ENCODE peak calls at places on chromosomes 12 and 14, in six cellular contexts. R is GM12891, U is GM12878, M is HepG2, Z is H1, N is K562. X is an unnamed sample.

GRCh38 chr12:77387214-77387613 is 321.8 kb upstream of the E2F7 start:
- DNase-seq in R (no peak), U (no peak), M (no peak), Z (no peak), N (no peak), X (no peak)

GRCh38 chr12:123410041-123410412 is 26.1 kb downstream of the KMT5A start:
- DNase-seq in R (no peak), U (no peak), M (no peak), Z (no peak), N (no peak), X (no peak)

GRCh38 chr12:48980389-48980952 is 2.3 kb downstream of the WNT1 start:
- DNase-seq in R (no peak), U (no peak), M (no peak), Z (no peak), N (no peak), X (no peak)

GRCh38 chr14:75520852-75521251 is 1.4 kb upstream of the BATF start:
- DNase-seq in R (no peak), U (no peak), M (no peak), Z (no peak), N (no peak), X (no peak)

GRCh38 chr12:120583478-120584030 is 2.4 kb upstream of the POP5 start:
- DNase-seq in R (peak; percentile 50), U (no peak), M (peak; percentile 54), Z (peak; percentile 38), N (peak; percentile 87), X (peak; percentile 53)

GRCh38 chr14:93648440-93649168 is 139.7 kb downstream of the PRIMA1 start:
- DNase-seq in R (no peak), U (no peak), M (peak; percentile 28), Z (no peak), N (peak; percentile 8), X (no peak)

GRCh38 chr12:82874935-82875334 is 188.2 kb downstream of the TMTC2 start:
- DNase-seq in R (no peak), U (no peak), M (no peak), Z (no peak), N (no peak), X (no peak)

GRCh38 chr14:67599698-67600561 is at the start of gene PIGH:
- DNase-seq in R (peak; percentile 90), U (peak; percentile 56), M (peak; percentile 83), Z (peak; percentile 46), N (peak; percentile 92), X (peak; percentile 92)

GRCh38 chr14:102937331-102938175 is 15.1 kb downstream of the AMN start:
- DNase-seq in R (no peak), U (no peak), M (no peak), Z (no peak), N (no peak), X (no peak)

GRCh38 chr14:97468220-97468619 is 671.0 kb downstream of the VRK1 start:
- DNase-seq in R (no peak), U (no peak), M (no peak), Z (no peak), N (no peak), X (no peak)

GRCh38 chr12:124264879-124265278 is 30.0 kb upstream of the RFLNA start:
- DNase-seq in R (no peak), U (no peak), M (no peak), Z (no peak), N (no peak), X (no peak)

GRCh38 chr14:52458721-52459085 is 93.6 kb downstream of the TXNDC16 start:
- DNase-seq in R (no peak), U (no peak), M (no peak), Z (no peak), N (no peak), X (no peak)

GRCh38 chr12:64528616-64529015 is 76.7 kb downstream of the TBK1 start:
- DNase-seq in R (no peak), U (no peak), M (no peak), Z (no peak), N (no peak), X (no peak)

DNA sequence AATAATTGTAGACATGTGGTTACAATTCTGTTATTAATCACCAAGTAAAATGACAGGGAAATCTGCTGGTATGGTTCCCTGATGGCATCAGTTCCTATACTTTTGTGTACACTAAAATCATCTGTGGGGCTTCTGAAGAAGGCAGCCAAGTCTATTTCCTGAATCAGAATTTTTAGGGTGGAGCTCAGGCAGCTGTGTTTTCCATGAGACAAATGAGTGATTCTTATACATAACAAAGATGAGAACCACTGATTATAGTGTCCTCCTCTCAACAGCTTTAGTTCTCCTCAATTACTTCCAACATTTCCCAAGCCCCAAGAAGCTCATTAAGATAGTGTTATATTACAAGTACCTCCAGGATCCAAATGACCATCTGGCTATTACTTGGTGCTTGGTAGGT is 64.5 kb upstream of the USP44 start:
- DNase-seq in R (no peak), U (no peak), M (no peak), Z (no peak), N (no peak), X (no peak)
- TF ChIP-seq TAF1 in R (no peak), U (no peak), M (no peak), Z (no peak), N (no peak), X (no peak)

DNA sequence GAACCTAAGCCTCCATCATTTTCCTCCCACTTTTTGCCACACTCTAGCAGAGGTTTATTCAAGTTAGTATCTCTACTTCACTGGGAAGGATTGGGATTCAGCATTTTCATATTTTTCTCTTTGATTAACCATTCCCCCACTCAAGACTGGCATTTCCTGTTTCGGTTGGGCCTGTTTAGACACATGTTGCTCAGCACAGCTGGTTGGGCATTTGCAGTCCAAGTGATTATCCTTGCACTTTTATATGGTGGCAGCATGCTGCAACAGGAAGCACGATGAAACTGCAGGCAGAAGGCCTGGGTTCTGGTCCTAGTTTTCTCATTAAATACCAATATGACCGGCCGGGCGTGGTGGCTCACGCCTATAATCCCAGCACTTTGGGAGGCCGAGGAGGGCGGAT is 182.9 kb upstream of the GRIN2B start:
- DNase-seq in R (no peak), U (no peak), M (no peak), Z (no peak), N (no peak), X (no peak)
- TF ChIP-seq POLR2AphosphoS5 in R (no peak), U (no peak), M (no peak), Z (no peak), N (no peak), X (no peak)

GRCh38 chr14:104226421-104227385 is 88.3 kb downstream of the KIF26A start:
- DNase-seq in R (no peak), U (no peak), M (no peak), Z (no peak), N (no peak), X (no peak)

GRCh38 chr14:104223101-104223809 is 84.9 kb downstream of the KIF26A start:
- DNase-seq in R (no peak), U (no peak), M (no peak), Z (no peak), N (peak; percentile 63), X (no peak)

GRCh38 chr14:104222396-104223036 is 84.1 kb downstream of the KIF26A start:
- DNase-seq in R (no peak), U (no peak), M (no peak), Z (no peak), N (no peak), X (no peak)

GRCh38 chr14:104223810-104224515 is 85.6 kb downstream of the KIF26A start:
- DNase-seq in R (no peak), U (no peak), M (no peak), Z (no peak), N (no peak), X (no peak)

DNA sequence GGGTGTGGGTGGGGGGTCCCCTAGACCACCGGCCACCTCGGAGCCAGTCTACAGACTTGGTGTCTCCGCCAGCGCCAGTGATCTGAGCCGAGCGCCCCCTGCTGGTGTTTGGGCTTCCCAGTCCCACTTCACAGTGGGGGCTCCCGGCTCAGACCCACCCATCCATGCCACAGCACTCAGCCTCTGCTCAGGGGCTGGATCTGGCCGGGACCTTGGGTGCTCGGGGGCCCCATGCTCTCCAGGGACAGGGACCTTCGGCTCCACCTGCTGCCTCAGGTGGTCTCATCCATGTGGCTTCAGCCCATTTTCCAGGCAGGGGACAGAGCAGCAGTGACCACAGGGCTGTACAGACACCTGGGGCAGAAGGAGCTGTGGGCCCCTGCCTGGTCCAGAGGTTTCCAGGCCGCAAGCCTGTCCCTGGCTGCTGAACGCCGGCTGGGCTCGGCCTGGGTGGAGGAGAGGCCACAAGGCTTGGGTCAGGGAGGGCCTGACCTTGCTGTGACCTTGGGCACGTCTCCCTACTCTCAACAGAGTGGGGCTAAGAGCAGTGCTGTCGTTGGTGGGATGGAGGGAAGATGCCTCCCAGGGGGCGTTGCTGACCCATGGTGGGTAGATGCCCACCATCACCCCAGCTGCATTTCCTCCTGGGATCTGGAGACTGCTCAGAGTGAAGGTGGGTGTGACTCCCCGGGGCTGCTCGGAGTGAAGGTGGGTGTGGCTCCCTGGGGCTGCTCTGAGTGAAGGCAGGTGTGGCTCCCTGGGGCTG is 86.3 kb downstream of the KIF26A start:
- DNase-seq in R (peak; percentile 62), U (no peak), M (no peak), Z (no peak), N (peak; percentile 27), X (peak; percentile 49)
- TF ChIP-seq POLR2A in R (no peak), U (no peak), M (no peak), Z (no peak), N (no peak), X (no peak)

DNA sequence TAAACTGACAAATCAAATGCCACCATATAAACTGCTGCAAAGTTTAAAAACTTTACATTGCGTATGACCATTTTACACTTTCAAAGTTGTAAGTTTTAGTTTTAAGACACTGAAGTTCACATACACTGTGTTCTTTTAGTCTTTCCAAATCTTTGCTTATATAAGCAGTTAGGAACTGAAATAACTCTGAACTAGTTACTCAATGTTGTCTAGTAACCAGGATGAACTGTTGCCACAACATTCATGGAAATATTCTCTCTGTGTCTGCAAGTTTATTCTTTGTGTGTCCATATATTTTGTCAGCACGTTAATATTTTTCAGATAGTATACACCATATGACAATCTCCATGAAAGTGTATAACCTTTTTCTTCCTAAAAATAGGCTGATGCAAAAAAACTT is 71.0 kb downstream of the GALNT4 start:
- DNase-seq in R (no peak), U (no peak), M (peak; percentile 31), Z (no peak), N (no peak), X (no peak)
- TF ChIP-seq TAF1 in R (no peak), U (no peak), M (no peak), Z (no peak), N (no peak), X (no peak)

GRCh38 chr12:114673169-114673833 is 10.7 kb downstream of the TBX3 start:
- DNase-seq in R (no peak), U (no peak), M (no peak), Z (no peak), N (no peak), X (no peak)
- TF ChIP-seq POLR2AphosphoS5 in R (no peak), U (no peak), M (no peak), Z (no peak), N (no peak), X (no peak)

GRCh38 chr12:46386877-46387629 is 14.5 kb upstream of the SLC38A2 start:
- DNase-seq in R (no peak), U (no peak), M (no peak), Z (no peak), N (peak; percentile 69), X (no peak)
- TF ChIP-seq POLR2A in R (no peak), U (no peak), M (no peak), Z (no peak), N (no peak), X (no peak)

GRCh38 chr12:92574046-92574783 is 128.6 kb upstream of the PLEKHG7 start:
- DNase-seq in R (no peak), U (no peak), M (peak; percentile 15), Z (no peak), N (peak; percentile 29), X (no peak)
- TF ChIP-seq TAF1 in R (no peak), U (no peak), M (no peak), Z (no peak), N (no peak), X (no peak)

GRCh38 chr12:111597731-111598636 is 1.1 kb downstream of the ATXN2 start:
- DNase-seq in R (peak; percentile 41), U (no peak), M (no peak), Z (no peak), N (peak; percentile 72), X (peak; percentile 48)
- TF ChIP-seq POLR2AphosphoS5 in R (no peak), U (no peak), M (no peak), Z (peak; percentile 19), N (no peak), X (no peak)